ENCODE peak calls at places on chromosome 10, in four cellular contexts. K is left ventricle myocardium inferior, H is transverse colon, N is Caco-2. U is an unnamed sample.

GRCh38 chr10:43124094-43124521 is 14.1 kb upstream of the CSGALNACT2 start:
- DNase-seq in H (no peak), N (no peak), K (no peak), U (no peak)

GRCh38 chr10:101695404-101695732 is 398 bp upstream of the FBXW4 start:
- DNase-seq in N (no peak), K (no peak), H (no peak), U (no peak)

GRCh38 chr10:78335691-78336401 is 302.2 kb downstream of the RPS24 start:
- DNase-seq in N (peak; percentile 8), H (no peak), K (peak; percentile 37), U (peak; percentile 25)

GRCh38 chr10:78774999-78775711 is 293.6 kb upstream of the ZMIZ1 start:
- DNase-seq in H (no peak), K (no peak), N (no peak), U (peak; percentile 89)

GRCh38 chr10:70321897-70322890 is 38.4 kb upstream of the NPFFR1 start:
- DNase-seq in H (no peak), N (no peak), K (no peak), U (no peak)

GRCh38 chr10:454860-455259 is 234.6 kb downstream of the DIP2C start:
- DNase-seq in H (no peak), N (peak; percentile 59), K (peak; percentile 37), U (peak; percentile 51)

GRCh38 chr10:30786131-30786530 is 156.6 kb upstream of the LYZL2 start:
- DNase-seq in H (no peak), K (no peak), N (no peak), U (no peak)

GRCh38 chr10:14889318-14889717 is 10.7 kb downstream of the SUV39H2 start:
- DNase-seq in K (no peak), N (peak; percentile 29), H (no peak), U (no peak)

GRCh38 chr10:80046629-80047441 is 31.6 kb upstream of the TMEM254 start:
- DNase-seq in K (peak; percentile 64), N (peak; percentile 86), H (peak; percentile 79), U (peak; percentile 82)

GRCh38 chr10:37703833-37704382 is 153.5 kb downstream of the ZNF248 start:
- DNase-seq in H (no peak), N (no peak), K (no peak), U (no peak)
- H3K9me3 ChIP-seq in H (no peaks in the 10 kb centered on the region), N (no peaks in the 10 kb centered on the region), K (no peaks in the 10 kb centered on the region), U (no peaks in the 10 kb centered on the region)

DNA sequence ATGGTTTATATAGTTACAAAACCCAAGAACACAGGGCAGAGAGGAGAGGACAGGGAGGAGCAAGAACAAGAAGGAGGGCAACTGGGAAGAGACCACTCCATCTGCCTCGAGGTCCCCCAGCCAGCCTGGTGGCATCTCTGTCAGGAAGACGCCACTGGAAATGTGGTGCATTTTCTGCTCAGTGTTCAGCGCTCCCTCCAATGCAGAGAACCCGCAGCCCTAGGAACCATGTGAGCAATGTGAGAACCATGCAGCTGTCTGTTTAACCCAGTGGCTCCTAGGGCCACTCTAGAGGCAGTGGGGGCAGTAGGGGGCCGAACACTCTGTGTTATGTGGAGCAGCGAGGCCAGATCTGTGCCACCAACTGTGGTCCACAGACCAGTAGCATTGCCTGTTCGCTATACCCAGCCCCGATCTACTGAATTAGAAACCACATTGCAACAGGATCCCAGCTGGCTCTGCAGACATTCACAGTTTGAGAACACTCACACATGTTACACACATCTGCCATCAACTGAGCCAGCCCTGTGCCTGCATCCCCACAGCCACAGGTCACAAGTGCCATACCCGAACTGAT is 110.2 kb downstream of the CPXM2 start:
- DNase-seq in K (no peak), H (no peak), N (no peak), U (no peak)
- H3K4me3 ChIP-seq in K (no peak overlapping the region), H (no peak overlapping the region), N (no peak overlapping the region), U (no peak overlapping the region)

GRCh38 chr10:94803307-94803706 is 40.8 kb downstream of the CYP2C19 start:
- DNase-seq in K (no peak), H (no peak), N (no peak), U (no peak)
- H3K9me3 ChIP-seq in K (peaks cover 27% of the 10 kb centered on the region), H (no peaks in the 10 kb centered on the region), N (no peaks in the 10 kb centered on the region), U (no peaks in the 10 kb centered on the region)

DNA sequence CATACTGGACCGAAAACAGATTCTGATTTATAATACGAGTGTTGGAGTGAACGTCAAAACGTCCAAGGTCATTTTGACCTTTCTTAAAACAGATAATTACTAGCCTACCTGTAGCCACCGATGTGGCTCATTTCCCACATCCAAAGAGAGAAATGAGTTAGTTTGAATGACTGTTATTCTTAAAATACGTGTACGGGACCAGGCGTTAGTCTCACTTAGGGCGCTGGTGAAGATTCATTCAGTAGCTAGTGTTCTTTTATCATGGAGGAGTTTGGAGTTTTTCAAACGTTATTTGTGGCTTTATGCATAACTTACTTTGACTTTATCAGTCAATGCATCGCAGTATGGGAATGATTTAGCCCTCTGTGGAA is 1.4 kb downstream of the BICC1 start:
- DNase-seq in N (no peak), K (no peak), H (no peak), U (no peak)
- H3K4me3 ChIP-seq in N (peak overlapping the region; percentile 98), K (peak overlapping the region; percentile 72), H (peak overlapping the region; percentile 69), U (peak overlapping the region; percentile 6)

GRCh38 chr10:11381511-11381910 is 229.9 kb downstream of the USP6NL start:
- DNase-seq in K (no peak), H (no peak), N (no peak), U (no peak)
- H3K9me3 ChIP-seq in K (no peaks in the 10 kb centered on the region), H (no peaks in the 10 kb centered on the region), N (no peaks in the 10 kb centered on the region), U (no peaks in the 10 kb centered on the region)

DNA sequence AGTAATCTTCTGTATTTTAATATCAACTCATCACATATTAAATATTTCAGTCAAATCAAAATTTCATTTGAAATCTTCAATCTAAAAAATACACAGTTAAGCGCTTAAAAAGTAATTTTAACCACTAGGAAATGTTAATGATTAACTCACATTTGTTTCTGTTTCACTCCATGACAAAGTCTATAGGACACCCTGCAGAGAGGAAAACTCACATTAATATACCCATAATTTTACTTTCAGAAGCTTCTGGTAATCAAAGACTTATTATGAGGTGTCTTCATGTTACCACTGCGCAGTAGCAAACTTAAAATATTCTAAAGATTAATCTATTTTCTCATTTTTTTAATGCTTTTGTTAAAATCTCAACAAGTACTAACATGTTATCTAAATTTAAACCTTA is 41.0 kb upstream of the ZNF518A start:
- DNase-seq in K (no peak), H (no peak), N (no peak), U (no peak)
- H3K4me3 ChIP-seq in K (peak overlapping the region; percentile 76), H (peak overlapping the region; percentile 53), N (peak overlapping the region; percentile 75), U (peak overlapping the region; percentile 7)

DNA sequence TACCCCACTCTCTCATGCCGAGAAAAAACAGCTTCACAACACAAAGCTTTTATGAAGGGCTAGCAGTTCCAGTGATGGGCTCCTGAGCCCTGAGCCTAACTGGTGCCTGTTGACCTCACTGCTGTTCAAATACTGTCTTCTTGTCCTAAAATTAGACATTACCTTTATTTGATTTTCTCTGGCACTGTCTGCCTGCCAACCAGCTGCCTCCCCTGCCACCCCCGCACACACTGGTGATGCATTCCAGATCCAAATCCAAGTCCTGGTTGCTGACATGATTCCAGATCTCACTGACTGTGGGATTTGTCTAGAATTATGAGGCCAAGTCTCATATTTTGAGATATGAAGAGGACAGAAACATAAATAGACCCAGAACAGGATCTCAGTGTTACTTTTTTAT is 816.2 kb downstream of the NRG3 start:
- DNase-seq in N (no peak), K (no peak), H (no peak), U (no peak)
- H3K9me3 ChIP-seq in N (peaks cover 8% of the 10 kb centered on the region), K (peaks cover 31% of the 10 kb centered on the region), H (peaks cover 8% of the 10 kb centered on the region), U (no peaks in the 10 kb centered on the region)

GRCh38 chr10:5710854-5711253 is 26.2 kb downstream of the TASOR2 start:
- DNase-seq in H (no peak), N (no peak), K (no peak), U (no peak)
- H3K4me3 ChIP-seq in H (no peak overlapping the region), N (no peak overlapping the region), K (peak overlapping the region; percentile 48), U (no peak overlapping the region)

GRCh38 chr10:102919237-102919959 is 1.3 kb downstream of the CNNM2 start:
- DNase-seq in K (no peak), N (no peak), H (peak; percentile 21), U (peak; percentile 62)
- H3K9me3 ChIP-seq in K (no peaks in the 10 kb centered on the region), N (no peaks in the 10 kb centered on the region), H (no peaks in the 10 kb centered on the region), U (no peaks in the 10 kb centered on the region)

U was measured in body of pancreas.